ENCODE peak calls at places on chromosomes 11 and 22, in five cellular contexts. Z, I, P, B and M are unnamed samples.

GRCh38 chr11:80379620-80380278 is 938.9 kb upstream of the TENM4 start:
- DNase-seq in Z (peak; percentile 20), I (no peak), P (no peak), B (no peak), M (no peak)

GRCh38 chr11:61505106-61505505 is 3.4 kb upstream of the LRRC10B start:
- DNase-seq in Z (no peak), I (no peak), P (no peak), B (no peak), M (no peak)

GRCh38 chr11:108589136-108589535 is 4.4 kb downstream of the EXPH5 start:
- DNase-seq in Z (no peak), I (no peak), P (no peak), B (no peak), M (no peak)

GRCh38 chr11:119730789-119731386 is 1.9 kb upstream of the NECTIN1 start:
- DNase-seq in Z (no peak), I (no peak), P (no peak), B (no peak), M (no peak)

GRCh38 chr22:44305455-44305854 is 7.3 kb downstream of the SHISAL1 start:
- DNase-seq in Z (no peak), I (no peak), P (no peak), B (no peak), M (no peak)

GRCh38 chr11:74989269-74989655 is 529 bp downstream of the NEU3 start:
- DNase-seq in Z (peak; percentile 4), I (peak; percentile 32), P (no peak), B (peak; percentile 26), M (no peak)

GRCh38 chr11:131033151-131033651 is 116.9 kb upstream of the SNX19 start:
- DNase-seq in Z (peak; percentile 44), I (peak; percentile 96), P (peak; percentile 88), B (peak; percentile 22), M (no peak)

GRCh38 chr11:102384419-102385052 is 37.5 kb downstream of the BIRC2 start:
- DNase-seq in Z (no peak), I (no peak), P (no peak), B (peak; percentile 53), M (no peak)

GRCh38 chr11:122375687-122376399 is 259.8 kb upstream of the BLID start:
- DNase-seq in Z (no peak), I (peak; percentile 75), P (no peak), B (no peak), M (no peak)

GRCh38 chr11:125175896-125176575 is 11.5 kb downstream of the PKNOX2 start:
- DNase-seq in Z (no peak), I (no peak), P (no peak), B (no peak), M (no peak)

GRCh38 chr11:115784796-115785521 is 280.7 kb upstream of the CADM1 start:
- DNase-seq in Z (no peak), I (no peak), P (no peak), B (no peak), M (no peak)

GRCh38 chr11:103582351-103582909 is 454.0 kb upstream of the DDI1 start:
- DNase-seq in Z (no peak), I (peak; percentile 19), P (no peak), B (no peak), M (no peak)

GRCh38 chr11:12269104-12269441 is 108.3 kb upstream of the PARVA start:
- DNase-seq in Z (no peak), I (peak; percentile 93), P (no peak), B (no peak), M (no peak)

GRCh38 chr11:115699733-115700132 is 195.5 kb upstream of the CADM1 start:
- DNase-seq in Z (no peak), I (no peak), P (peak; percentile 37), B (no peak), M (no peak)

GRCh38 chr11:16942342-16942741 is 71.9 kb downstream of the PLEKHA7 start:
- DNase-seq in Z (no peak), I (no peak), P (no peak), B (no peak), M (no peak)

GRCh38 chr11:87353904-87354303 is 316.2 kb downstream of the TMEM135 start:
- DNase-seq in Z (no peak), I (no peak), P (no peak), B (no peak), M (no peak)

GRCh38 chr11:70567680-70568503 is 169.6 kb downstream of the CTTN start:
- DNase-seq in Z (peak; percentile 51), I (no peak), P (no peak), B (no peak), M (no peak)

GRCh38 chr11:66856496-66857233 is at the start of gene LRFN4:
- DNase-seq in Z (peak; percentile 78), I (peak; percentile 57), P (no peak), B (peak; percentile 71), M (peak; percentile 86)

GRCh38 chr11:26974068-26974790 is 19.7 kb upstream of the FIBIN start:
- DNase-seq in Z (no peak), I (no peak), P (peak; percentile 42), B (no peak), M (no peak)

GRCh38 chr11:72924568-72925190 is 110.5 kb downstream of the ATG16L2 start:
- DNase-seq in Z (no peak), I (peak; percentile 65), P (no peak), B (no peak), M (peak; percentile 23)

GRCh38 chr11:66281001-66281400 is 3.0 kb downstream of the CNIH2 start:
- DNase-seq in Z (peak; percentile 34), I (peak; percentile 37), P (no peak), B (no peak), M (no peak)

GRCh38 chr22:48490513-48491411 is 1336.9 kb downstream of the BRD1 start:
- DNase-seq in Z (no peak), I (no peak), P (no peak), B (no peak), M (peak; percentile 45)

GRCh38 chr11:78292109-78292803 is 103.5 kb downstream of the USP35 start:
- DNase-seq in Z (no peak), I (no peak), P (no peak), B (peak; percentile 75), M (no peak)

GRCh38 chr22:48482771-48483170 is 1344.9 kb downstream of the BRD1 start:
- DNase-seq in Z (no peak), I (no peak), P (no peak), B (no peak), M (no peak)

GRCh38 chr11:78039919-78040671 is 17.0 kb upstream of the KCTD14 start:
- DNase-seq in Z (no peak), I (peak; percentile 91), P (peak; percentile 54), B (peak; percentile 82), M (peak; percentile 53)

GRCh38 chr11:95156916-95157568 is 67.4 kb downstream of the ENDOD1 start:
- DNase-seq in Z (peak; percentile 21), I (no peak), P (no peak), B (no peak), M (no peak)

GRCh38 chr11:95155385-95155784 is 65.7 kb downstream of the ENDOD1 start:
- DNase-seq in Z (no peak), I (no peak), P (no peak), B (no peak), M (no peak)

GRCh38 chr11:95154514-95154913 is 64.9 kb downstream of the ENDOD1 start:
- DNase-seq in Z (peak; percentile 84), I (peak; percentile 69), P (no peak), B (peak; percentile 52), M (peak; percentile 70)

GRCh38 chr11:95157824-95158223 is 68.2 kb downstream of the ENDOD1 start:
- DNase-seq in Z (no peak), I (no peak), P (no peak), B (no peak), M (no peak)

GRCh38 chr11:95156133-95156731 is 66.6 kb downstream of the ENDOD1 start:
- DNase-seq in Z (peak; percentile 52), I (no peak), P (no peak), B (peak; percentile 60), M (no peak)
- TF ChIP-seq CTCF in Z (no peak), I (no peak), P (no peak), B (no peak), M (no peak)

GRCh38 chr11:44713022-44713421 is 13.7 kb upstream of the TSPAN18 start:
- DNase-seq in Z (no peak), I (no peak), P (no peak), B (no peak), M (no peak)

GRCh38 chr11:44709966-44710365 is 16.8 kb upstream of the TSPAN18 start:
- DNase-seq in Z (no peak), I (peak; percentile 14), P (no peak), B (no peak), M (no peak)

GRCh38 chr11:44711772-44712608 is 14.8 kb upstream of the TSPAN18 start:
- DNase-seq in Z (peak; percentile 34), I (no peak), P (no peak), B (no peak), M (no peak)

GRCh38 chr11:44709281-44709562 is 17.5 kb upstream of the TSPAN18 start:
- DNase-seq in Z (no peak), I (peak; percentile 41), P (no peak), B (no peak), M (no peak)

DNA sequence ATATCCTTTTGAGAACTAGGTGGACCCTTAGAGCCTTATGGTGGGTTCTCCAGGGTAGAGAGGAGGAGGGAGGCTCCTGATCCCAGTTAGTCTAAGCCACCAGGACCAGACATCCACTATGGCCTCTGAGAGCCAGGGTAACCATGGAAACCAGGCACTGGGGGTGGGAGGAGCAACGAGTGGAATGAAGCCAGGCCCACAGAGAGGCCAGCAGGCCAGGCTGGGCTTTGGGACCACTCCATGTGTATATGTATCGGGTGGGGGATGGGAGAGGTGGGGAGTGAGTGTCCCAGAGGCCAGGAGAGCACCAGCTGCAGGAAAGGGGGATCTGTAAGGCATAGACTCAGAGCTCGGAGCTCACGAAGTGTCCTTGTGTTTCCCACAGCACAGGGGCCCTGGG is 15.6 kb upstream of the TSPAN18 start:
- DNase-seq in Z (peak; percentile 70), I (no peak), P (no peak), B (no peak), M (no peak)
- TF ChIP-seq CTCF in Z (no peak), I (no peak), P (no peak), B (no peak), M (no peak)

DNA sequence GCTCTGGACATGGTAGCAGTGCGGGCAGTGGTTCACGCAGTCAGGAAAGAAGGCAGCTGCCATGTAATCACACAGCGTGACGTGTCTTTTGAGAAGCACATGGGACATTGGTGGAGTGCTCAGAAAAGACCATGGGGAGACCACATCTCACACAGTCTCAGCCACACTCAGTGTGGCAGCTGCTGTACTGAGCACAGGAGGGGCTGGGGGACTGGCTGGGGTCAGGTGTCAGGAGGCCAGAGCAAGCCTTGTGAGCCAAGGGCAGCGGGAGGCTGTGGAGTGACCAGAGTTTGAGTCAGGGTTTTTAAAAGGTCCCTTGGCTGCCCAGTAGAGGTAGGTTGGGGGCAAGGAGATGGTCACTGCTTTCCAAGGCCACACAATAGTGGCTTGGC is 18.5 kb downstream of the CLDN5 start:
- DNase-seq in Z (no peak), I (no peak), P (no peak), B (no peak), M (no peak)
- TF ChIP-seq CTCF in Z (no peak), I (no peak), P (no peak), B (no peak), M (no peak)

GRCh38 chr11:65096926-65097325 is 912 bp downstream of the VPS51 start:
- DNase-seq in Z (no peak), I (no peak), P (no peak), B (no peak), M (no peak)

GRCh38 chr11:65095427-65095826 is 587 bp upstream of the VPS51 start:
- DNase-seq in Z (no peak), I (no peak), P (no peak), B (no peak), M (no peak)

GRCh38 chr11:65100674-65101350 is 4.8 kb downstream of the VPS51 start:
- DNase-seq in Z (no peak), I (no peak), P (no peak), B (no peak), M (no peak)

GRCh38 chr11:65090628-65091027 is 5.4 kb upstream of the VPS51 start:
- DNase-seq in Z (no peak), I (no peak), P (no peak), B (no peak), M (no peak)

GRCh38 chr11:65095974-65096806 is at the start of gene VPS51:
- DNase-seq in Z (peak; percentile 98), I (peak; percentile 92), P (peak; percentile 74), B (peak; percentile 95), M (peak; percentile 94)
- TF ChIP-seq CTCF in Z (no peak), I (no peak), P (no peak), B (no peak), M (no peak)